ENCODE peak calls at places on chromosomes 13 and 19, in four cellular contexts. A is dorsolateral prefrontal cortex; K is spleen; C is CD8-positive, alpha-beta memory T cell. L is an unnamed sample.

GRCh38 chr13:33284016-33284415 is 1.5 kb downstream of the STARD13 start:
- DNase-seq in A (no peak), K (no peak), C (no peak), L (peak)

GRCh38 chr19:29389495-29389894 is 136.3 kb upstream of the VSTM2B start:
- DNase-seq in A (no peak), K (no peak), C (no peak), L (no peak)

GRCh38 chr13:99176309-99177276 is 24.1 kb upstream of the UBAC2 start:
- DNase-seq in A (peak), K (peak), C (peak), L (peak)

GRCh38 chr19:10102787-10103236 is 334 bp upstream of the ANGPTL6 start:
- DNase-seq in A (no peak), K (peak), C (no peak), L (no peak)

GRCh38 chr13:99726261-99726894 is 225.1 kb downstream of the TM9SF2 start:
- DNase-seq in A (no peak), K (peak), C (no peak), L (no peak)

GRCh38 chr13:110258876-110259631 is 47.9 kb downstream of the COL4A1 start:
- DNase-seq in A (no peak), K (no peak), C (no peak), L (no peak)

GRCh38 chr13:113650275-113650674 is 7.7 kb downstream of the ATP4B start:
- DNase-seq in A (peak), K (peak), C (no peak), L (no peak)

GRCh38 chr19:1411255-1412191 is 4.1 kb downstream of the DAZAP1 start:
- DNase-seq in A (peak), K (no peak), C (peak), L (no peak)

GRCh38 chr13:110323986-110324749 is 17.1 kb downstream of the COL4A2 start:
- DNase-seq in A (no peak), K (no peak), C (no peak), L (no peak)

GRCh38 chr19:38268539-38268938 is 4.2 kb downstream of the SPINT2 start:
- DNase-seq in A (no peak), K (no peak), C (no peak), L (no peak)

GRCh38 chr19:38266981-38267597 is 2.7 kb downstream of the SPINT2 start:
- DNase-seq in A (no peak), K (no peak), C (no peak), L (peak)

GRCh38 chr19:38273499-38273898 is 9.1 kb downstream of the SPINT2 start:
- DNase-seq in A (no peak), K (no peak), C (no peak), L (no peak)

GRCh38 chr19:38267780-38268430 is 3.5 kb downstream of the SPINT2 start:
- DNase-seq in A (no peak), K (no peak), C (no peak), L (no peak)

DNA sequence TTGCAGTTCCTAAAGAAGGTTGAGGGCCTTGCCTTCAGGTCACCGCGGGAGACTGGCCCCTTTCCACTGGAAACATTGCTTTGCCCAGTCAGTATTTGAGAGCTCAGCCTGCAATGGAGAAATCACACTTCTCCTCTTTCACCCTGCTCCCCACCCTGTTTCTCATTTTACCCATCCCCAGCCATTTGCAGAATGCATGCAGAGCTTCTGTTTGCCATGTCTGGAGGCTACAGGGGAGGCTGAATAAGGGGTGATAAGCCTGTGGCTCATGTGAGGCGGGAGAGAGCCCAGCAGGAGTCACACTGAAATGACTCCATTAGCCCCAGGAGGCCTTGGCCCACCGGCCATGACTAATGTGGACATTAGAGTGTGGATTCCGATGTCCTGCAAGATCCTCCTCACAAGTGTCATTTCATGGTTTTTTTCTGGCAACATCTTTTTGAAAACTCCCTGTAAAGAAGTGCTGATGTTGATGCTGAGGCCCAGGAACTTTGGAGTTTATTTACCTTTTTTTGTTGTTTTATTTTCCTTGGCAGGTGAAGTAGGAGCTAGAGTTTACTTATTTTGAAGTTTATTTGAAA is 6.3 kb downstream of the SPINT2 start:
- DNase-seq in A (no peak), K (no peak), C (no peak), L (peak)
- H3K4me3 ChIP-seq in A (no peak), K (no peak), C (no peak), L (no peak)

DNA sequence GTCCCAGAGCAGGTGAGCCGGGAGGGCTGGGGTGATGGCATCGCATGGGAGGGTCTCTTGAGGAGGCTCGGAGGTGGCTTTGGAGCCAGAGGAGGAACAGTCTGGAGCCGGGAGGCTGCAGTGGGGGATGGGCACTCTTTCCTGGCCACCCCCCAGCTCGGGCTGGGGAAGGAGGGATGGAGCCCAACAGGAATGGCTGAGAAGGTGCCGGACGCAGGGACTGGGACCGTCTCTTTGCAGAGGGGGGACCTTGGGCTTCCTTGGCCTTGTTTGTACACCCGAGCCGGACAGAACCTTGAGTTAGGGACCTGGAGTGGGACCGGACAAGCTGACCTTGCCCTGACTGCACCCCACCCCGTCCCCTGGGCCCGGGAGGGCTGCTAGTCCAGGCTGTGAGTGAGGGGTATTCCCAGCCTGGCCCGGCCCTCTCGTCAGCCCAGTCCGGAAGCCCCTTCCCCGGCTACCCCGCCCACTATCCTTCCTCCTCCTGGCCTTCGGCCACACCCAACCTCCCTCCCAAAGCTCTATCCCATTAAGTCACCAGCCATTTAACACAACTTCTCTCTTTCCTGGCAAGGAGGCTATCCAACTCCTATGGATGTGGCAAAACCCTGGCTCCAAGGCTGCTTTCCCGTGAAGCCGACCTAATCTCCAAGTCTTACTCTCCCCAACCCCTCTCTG is 863 bp upstream of the TBXA2R start:
- DNase-seq in A (no peak), K (peak), C (peak), L (no peak)
- H3K4me3 ChIP-seq in A (peak), K (peak), C (no peak), L (peak)

GRCh38 chr19:18416778-18417249 is 2.4 kb upstream of the SSBP4 start:
- DNase-seq in A (peak), K (peak), C (peak), L (peak)

GRCh38 chr19:18417250-18418033 is 1.8 kb upstream of the SSBP4 start:
- DNase-seq in A (no peak), K (peak), C (peak), L (peak)

GRCh38 chr19:18418725-18419194 is 438 bp upstream of the SSBP4 start:
- DNase-seq in A (no peak), K (peak), C (peak), L (no peak)

GRCh38 chr19:18419195-18419698 is at the start of gene SSBP4:
- DNase-seq in A (no peak), K (peak), C (peak), L (peak)

DNA sequence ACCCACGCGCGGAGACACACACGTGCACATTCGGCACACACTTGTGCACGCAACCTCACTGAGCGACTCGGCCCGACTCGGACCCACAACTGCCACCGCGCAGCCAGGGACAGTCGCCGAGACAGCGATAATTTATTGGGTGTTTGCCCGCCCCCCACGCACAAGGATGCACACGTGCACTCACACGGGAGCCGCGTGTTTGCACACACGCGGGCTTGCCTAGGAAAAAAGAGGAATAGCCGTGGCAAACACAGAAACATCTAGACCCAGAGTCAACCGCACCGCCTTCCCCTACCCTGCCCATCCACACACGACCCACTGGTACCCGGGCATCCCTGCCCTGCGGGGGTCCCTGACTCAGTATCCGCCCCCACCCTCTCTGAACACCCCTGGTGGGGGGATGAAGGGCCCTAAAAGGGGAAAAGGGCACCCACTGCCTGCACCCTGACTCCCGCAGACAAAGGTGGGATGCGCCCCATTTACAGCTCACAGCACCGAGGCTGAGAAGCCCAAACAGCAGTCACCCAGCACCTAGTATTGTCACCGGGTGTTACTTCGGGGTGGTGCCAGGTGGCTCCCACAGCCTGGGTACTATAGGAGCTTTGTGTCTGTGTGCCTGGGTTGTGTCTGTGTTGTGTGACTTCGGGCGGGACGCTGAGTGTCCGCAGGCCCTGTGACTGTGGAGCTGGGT is 1.0 kb upstream of the SSBP4 start:
- DNase-seq in A (no peak), K (peak), C (peak), L (no peak)
- H3K4me3 ChIP-seq in A (peak), K (peak), C (peak), L (peak)

GRCh38 chr13:78138756-78139155 is 220.1 kb upstream of the EDNRB start:
- DNase-seq in A (no peak), K (no peak), C (no peak), L (no peak)

GRCh38 chr13:78133511-78133910 is 214.9 kb upstream of the EDNRB start:
- DNase-seq in A (no peak), K (no peak), C (no peak), L (no peak)

GRCh38 chr13:78139765-78140164 is 221.1 kb upstream of the EDNRB start:
- DNase-seq in A (no peak), K (no peak), C (no peak), L (no peak)

GRCh38 chr13:78136966-78137365 is 218.3 kb upstream of the EDNRB start:
- DNase-seq in A (no peak), K (no peak), C (no peak), L (no peak)

GRCh38 chr13:78137404-78138142 is 218.9 kb upstream of the EDNRB start:
- DNase-seq in A (no peak), K (no peak), C (no peak), L (peak)
- H3K4me3 ChIP-seq in A (no peak), K (no peak), C (no peak), L (peak)

GRCh38 chr13:74575729-74576125 is 441.5 kb upstream of the KLF12 start:
- DNase-seq in A (peak), K (peak), C (peak), L (peak)

GRCh38 chr13:74570834-74571233 is 436.6 kb upstream of the KLF12 start:
- DNase-seq in A (no peak), K (no peak), C (no peak), L (peak)

GRCh38 chr13:74574964-74575728 is 440.9 kb upstream of the KLF12 start:
- DNase-seq in A (no peak), K (no peak), C (no peak), L (no peak)

GRCh38 chr13:74571811-74572210 is 437.6 kb upstream of the KLF12 start:
- DNase-seq in A (no peak), K (no peak), C (no peak), L (no peak)

DNA sequence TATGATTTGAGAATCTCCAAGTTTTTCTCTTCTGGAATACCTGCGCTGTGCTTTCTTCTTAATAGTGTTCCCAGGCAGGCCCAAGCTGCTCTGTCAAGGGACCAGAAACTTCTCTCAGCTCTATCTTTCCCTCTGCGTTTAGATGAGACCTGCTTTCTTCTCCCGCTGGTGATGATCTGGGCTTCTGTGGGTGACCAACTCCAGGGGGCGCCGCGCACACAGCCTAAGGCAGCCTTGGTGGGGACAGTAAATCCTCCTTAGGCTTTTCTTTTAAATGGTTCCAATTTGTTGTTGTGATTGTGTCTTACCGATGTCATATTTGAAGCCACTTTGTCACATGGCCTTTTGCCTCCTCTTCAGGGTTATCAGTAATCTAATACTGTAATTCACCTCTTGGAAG is 439.4 kb upstream of the KLF12 start:
- DNase-seq in A (no peak), K (no peak), C (no peak), L (no peak)
- H3K4me3 ChIP-seq in A (no peak), K (no peak), C (no peak), L (no peak)

DNA sequence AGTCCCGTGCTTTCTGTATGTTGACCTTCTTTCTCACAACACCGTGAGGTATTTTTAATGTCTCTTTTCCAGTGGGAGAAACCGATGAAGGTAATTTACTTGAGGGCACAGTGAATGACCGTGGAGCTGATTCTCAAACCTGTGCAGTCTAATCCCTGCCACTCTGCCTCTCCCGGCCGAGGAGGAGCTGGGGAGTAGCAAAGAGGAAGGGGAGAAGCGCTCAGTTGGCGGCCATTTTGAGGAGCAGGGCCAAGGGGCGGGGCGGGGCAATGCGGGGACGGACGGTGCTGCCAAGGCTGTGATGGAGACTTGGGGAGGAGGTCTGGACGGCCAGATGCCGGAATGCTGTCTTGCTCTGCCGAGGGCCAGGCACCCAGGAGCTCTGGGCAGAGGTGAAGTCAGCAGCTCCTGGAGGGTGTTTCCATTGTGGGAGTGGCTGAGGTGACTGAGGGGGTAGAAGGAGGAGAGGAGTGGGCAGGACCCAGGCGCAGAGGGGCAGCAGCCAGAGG is 12.4 kb upstream of the RANBP3 start:
- DNase-seq in A (no peak), K (no peak), C (no peak), L (no peak)
- H3K4me3 ChIP-seq in A (no peak), K (no peak), C (no peak), L (no peak)